ENCODE peak calls at places on chromosomes 12 and 14, in seven cellular contexts. V is uterus, C is Peyer's patch, N is right lobe of liver, J is tibial nerve, L is suprapubic skin, A is body of pancreas. R is an unnamed sample. For H3K4me1 and H3K9me3, the result is how much of the 10 kb centered on the place peaks cover.

GRCh38 chr12:101855364-101855884 is 22.0 kb upstream of the DRAM1 start:
- DNase-seq in N (no peak), J (no peak), A (no peak), V (no peak), C (no peak), L (no peak), R (no peak)

GRCh38 chr14:95189400-95190162 is 32.3 kb upstream of the DICER1 start:
- DNase-seq in A (no peak), L (no peak), J (no peak), V (no peak), C (no peak), N (no peak), R (no peak)

GRCh38 chr12:107395817-107396216 is 289.8 kb upstream of the PWP1 start:
- DNase-seq in L (no peak), J (no peak), A (no peak), V (no peak), N (no peak), C (no peak), R (no peak)

GRCh38 chr14:71322660-71323250 is 415.5 kb downstream of the PCNX1 start:
- DNase-seq in N (no peak), V (no peak), C (no peak), J (peak), L (no peak), A (no peak), R (no peak)

GRCh38 chr12:553216-554000 is 93.7 kb downstream of the B4GALNT3 start:
- DNase-seq in L (no peak), C (no peak), N (no peak), J (no peak), A (no peak), V (no peak), R (no peak)

GRCh38 chr12:54296393-54297121 is 4.3 kb downstream of the NFE2 start:
- DNase-seq in N (no peak), C (no peak), A (no peak), L (no peak), V (no peak), J (no peak), R (no peak)

GRCh38 chr12:12726543-12727093 is 9.4 kb downstream of the CDKN1B start:
- DNase-seq in J (peak), L (no peak), V (no peak), A (no peak), N (no peak), C (no peak), R (no peak)

GRCh38 chr14:77691259-77691658 is 16.6 kb downstream of the ALKBH1 start:
- DNase-seq in J (no peak), V (no peak), L (no peak), N (no peak), C (no peak), A (no peak), R (no peak)

GRCh38 chr12:46629331-46630229 is 196.2 kb downstream of the SLC38A4 start:
- DNase-seq in L (no peak), C (no peak), J (no peak), N (peak), V (no peak), A (no peak), R (no peak)

GRCh38 chr14:76726551-76726961 is 34.7 kb upstream of the VASH1 start:
- DNase-seq in J (no peak), V (no peak), N (no peak), L (no peak), A (no peak), C (no peak), R (no peak)

GRCh38 chr12:38653650-38654049 is 251.7 kb downstream of the CPNE8 start:
- DNase-seq in J (no peak), N (no peak), L (no peak), C (no peak), V (no peak), A (no peak), R (no peak)

GRCh38 chr12:53052419-53053222 is 2.8 kb downstream of the TNS2 start:
- DNase-seq in N (peak), V (peak), L (peak), A (peak), C (peak), J (peak), R (peak)

GRCh38 chr14:32300146-32300545 is 29.0 kb upstream of the AKAP6 start:
- DNase-seq in C (no peak), J (no peak), N (no peak), V (no peak), L (no peak), A (no peak), R (no peak)

GRCh38 chr14:105918496-105919262 is 392.3 kb downstream of the TMEM121 start:
- DNase-seq in A (no peak), N (peak), J (no peak), C (no peak), L (peak), V (no peak), R (no peak)

GRCh38 chr12:116968986-116969385 is 58.2 kb downstream of the FBXW8 start:
- DNase-seq in J (no peak), L (no peak), N (no peak), A (no peak), V (no peak), C (no peak), R (no peak)

GRCh38 chr12:30863839-30864238 is 62.7 kb upstream of the TSPAN11 start:
- DNase-seq in A (no peak), L (no peak), C (no peak), J (no peak), V (no peak), N (no peak), R (no peak)

GRCh38 chr14:23608454-23608853 is 27.7 kb upstream of the DHRS2 start:
- DNase-seq in J (no peak), L (no peak), C (no peak), A (peak), N (peak), V (no peak), R (no peak)

GRCh38 chr12:55829967-55830600 is 697 bp upstream of the DNAJC14 start:
- DNase-seq in J (no peak), A (peak), C (peak), V (peak), L (peak), N (peak), R (peak)

GRCh38 chr12:47066278-47067048 is 13.0 kb upstream of the PCED1B start:
- DNase-seq in A (no peak), L (no peak), V (no peak), N (no peak), J (no peak), C (no peak), R (no peak)

GRCh38 chr14:72457641-72458040 is 436.3 kb downstream of the DPF3 start:
- DNase-seq in C (no peak), V (no peak), N (no peak), A (no peak), J (no peak), L (no peak), R (no peak)

GRCh38 chr14:29486132-29486531 is 441.5 kb downstream of the PRKD1 start:
- DNase-seq in J (no peak), C (no peak), L (no peak), A (no peak), N (no peak), V (no peak), R (no peak)

GRCh38 chr12:12807970-12808702 is 5.0 kb upstream of the DDX47 start:
- DNase-seq in C (peak), V (peak), A (no peak), N (no peak), J (peak), L (no peak), R (no peak)

GRCh38 chr12:50017047-50017446 is 8.2 kb downstream of the RACGAP1 start:
- DNase-seq in C (peak), V (peak), L (peak), A (peak), J (peak), N (no peak), R (peak)

GRCh38 chr12:18951219-18951618 is 178.3 kb upstream of the PLEKHA5 start:
- DNase-seq in J (no peak), L (no peak), N (no peak), C (no peak), V (no peak), A (no peak), R (no peak)

GRCh38 chr12:28611115-28611435 is 420.8 kb downstream of the CCDC91 start:
- DNase-seq in C (no peak), A (no peak), L (no peak), J (no peak), V (peak), N (no peak), R (no peak)

GRCh38 chr12:45779936-45780335 is 50.4 kb downstream of the ARID2 start:
- DNase-seq in J (no peak), V (no peak), A (no peak), C (no peak), L (no peak), N (no peak), R (no peak)

GRCh38 chr12:71551529-71551928 is 111.9 kb downstream of the LGR5 start:
- DNase-seq in L (no peak), A (no peak), N (no peak), J (no peak), V (no peak), C (no peak), R (no peak)

GRCh38 chr12:50725011-50725899 is 38.6 kb upstream of the ATF1 start:
- DNase-seq in J (peak), C (no peak), V (no peak), N (no peak), L (no peak), A (no peak), R (no peak)

GRCh38 chr12:22653790-22654189 is 28.8 kb downstream of the ETNK1 start:
- DNase-seq in L (no peak), A (no peak), J (no peak), C (no peak), N (no peak), V (no peak), R (no peak)

GRCh38 chr12:93019911-93020224 is 90.8 kb upstream of the EEA1 start:
- DNase-seq in L (no peak), C (peak), N (no peak), A (peak), J (no peak), V (no peak), R (peak)

GRCh38 chr12:124750149-124750656 is 113.5 kb downstream of the SCARB1 start:
- DNase-seq in J (no peak), A (no peak), V (no peak), N (peak), L (no peak), C (no peak), R (no peak)

GRCh38 chr14:104972301-104973211 is 5.6 kb downstream of the AHNAK2 start:
- DNase-seq in L (peak), N (peak), J (peak), A (peak), C (peak), V (peak), R (peak)

GRCh38 chr12:47021298-47021697 is 58.1 kb upstream of the PCED1B start:
- DNase-seq in C (no peak), A (no peak), V (no peak), J (peak), L (no peak), N (no peak), R (no peak)

GRCh38 chr12:26465419-26466097 is 270.2 kb downstream of the SSPN start:
- DNase-seq in C (no peak), A (no peak), J (no peak), V (no peak), L (no peak), N (no peak), R (no peak)

GRCh38 chr12:91877022-91877421 is 268.6 kb downstream of the BTG1 start:
- DNase-seq in L (peak), N (peak), A (no peak), J (peak), V (peak), C (peak), R (no peak)

GRCh38 chr14:105093426-105094192 is 28.4 kb upstream of the GPR132 start:
- DNase-seq in A (peak), L (peak), V (peak), J (no peak), N (no peak), C (peak), R (peak)

GRCh38 chr12:41962171-41962572 is 182.5 kb downstream of the GXYLT1 start:
- DNase-seq in A (no peak), C (no peak), J (no peak), V (no peak), N (no peak), L (no peak), R (no peak)

GRCh38 chr12:58633479-58633878 is 286.8 kb downstream of the LRIG3 start:
- DNase-seq in C (no peak), L (no peak), A (no peak), N (no peak), J (no peak), V (no peak), R (no peak)

GRCh38 chr12:77064891-77065360 is 443 bp downstream of the E2F7 start:
- DNase-seq in L (peak), C (no peak), V (no peak), N (no peak), J (no peak), A (no peak), R (no peak)

DNA sequence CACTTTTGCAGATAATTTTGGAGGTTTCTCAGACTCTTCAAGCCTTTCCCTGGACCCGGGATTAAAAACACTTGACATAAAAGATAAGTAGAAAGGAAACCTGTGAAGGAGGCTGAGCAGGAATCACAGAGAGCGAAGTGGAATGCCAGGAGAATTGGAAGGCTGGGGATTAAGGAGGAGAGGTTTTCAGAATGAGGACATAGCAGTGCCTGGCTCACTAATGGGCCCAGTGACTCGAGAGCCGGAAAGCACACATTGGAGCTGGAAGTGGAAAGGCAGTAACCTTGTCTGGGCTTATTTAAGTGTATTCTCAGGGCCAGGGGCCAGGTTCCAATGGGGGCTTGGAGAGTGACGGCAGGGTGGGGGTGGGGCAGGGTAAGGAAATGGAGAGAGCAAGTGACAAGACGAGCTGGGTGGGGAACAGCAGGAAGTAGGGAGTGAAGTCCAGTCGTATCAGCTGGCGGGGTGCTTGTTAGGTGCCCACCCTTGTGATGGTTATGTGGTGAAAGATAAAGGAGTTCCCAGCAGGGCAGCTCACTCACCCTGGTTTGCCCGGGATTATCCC is 13.1 kb downstream of the EVL start:
- DNase-seq in J (no peak), A (no peak), N (no peak), C (no peak), V (no peak), L (no peak), R (no peak)
- H3K4me1 ChIP-seq in J (under half), A (under half), N (under half), C (under half), V (under half), L (under half), R (under half)

GRCh38 chr12:119440961-119441360 is 106.4 kb downstream of the CCDC60 start:
- DNase-seq in V (no peak), J (no peak), N (no peak), C (no peak), A (no peak), L (no peak), R (no peak)
- TF ChIP-seq POLR2A in V (no peak), J (no peak), N (no peak), C (no peak), A (no peak), L (no peak), R (no peak)

GRCh38 chr14:82239205-82239604 is 705.6 kb upstream of the SEL1L start:
- DNase-seq in A (no peak), N (no peak), C (no peak), L (no peak), J (no peak), V (no peak), R (peak)
- H3K9me3 ChIP-seq in A (under half), N (under half), C (under half), L (under half), J (under half), V (under half), R (under half)

GRCh38 chr12:95205685-95206084 is 11.6 kb downstream of the FGD6 start:
- DNase-seq in N (no peak), V (peak), L (no peak), J (peak), C (no peak), A (no peak), R (peak)
- H3K4me1 ChIP-seq in N (under half), V (under half), L (under half), J (half or more), C (under half), A (under half), R (under half)

GRCh38 chr12:113601656-113602263 is 130.1 kb upstream of the LHX5 start:
- DNase-seq in N (no peak), A (no peak), V (no peak), C (no peak), L (no peak), J (no peak), R (no peak)

GRCh38 chr12:113594967-113595366 is 123.3 kb upstream of the LHX5 start:
- DNase-seq in L (no peak), V (no peak), A (no peak), J (no peak), N (no peak), C (no peak), R (no peak)

GRCh38 chr12:113604666-113605065 is 133.0 kb upstream of the LHX5 start:
- DNase-seq in V (no peak), L (no peak), A (no peak), N (no peak), C (no peak), J (no peak), R (no peak)

DNA sequence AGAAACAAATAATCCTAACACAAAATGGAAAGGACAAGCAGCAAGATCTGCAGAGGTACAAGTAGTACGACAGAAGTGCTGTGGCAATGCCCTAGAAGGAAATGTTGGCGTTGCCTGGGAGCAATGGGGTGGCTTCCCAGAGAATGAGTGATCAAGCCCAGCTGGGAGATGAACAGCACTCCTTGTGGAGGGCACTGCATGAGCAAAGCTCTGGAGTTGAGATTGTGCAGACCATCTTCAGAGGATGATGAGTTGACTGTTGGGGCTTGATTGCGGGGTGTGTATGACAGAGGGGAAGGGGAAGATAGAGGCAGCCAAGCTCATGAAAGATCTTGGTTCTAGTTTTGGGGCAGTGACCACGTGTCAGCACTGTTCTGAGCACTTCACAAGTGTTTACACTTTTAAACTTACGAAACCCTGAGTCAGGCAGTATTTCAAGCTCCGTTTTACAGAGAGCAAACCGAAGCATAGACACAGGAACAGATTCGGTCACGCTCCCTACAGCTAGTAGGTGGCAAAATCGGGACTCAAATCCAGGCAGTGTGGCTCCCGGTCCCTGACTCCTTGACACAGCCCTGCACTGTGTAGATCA is 127.2 kb upstream of the LHX5 start:
- DNase-seq in J (no peak), L (no peak), A (no peak), N (no peak), V (no peak), C (no peak), R (no peak)
- TF ChIP-seq POLR2A in J (no peak), L (no peak), A (no peak), N (no peak), V (no peak), C (no peak), R (no peak)

GRCh38 chr14:26414103-26414502 is 183.7 kb downstream of the NOVA1 start:
- DNase-seq in L (no peak), C (no peak), J (no peak), N (no peak), V (no peak), A (no peak), R (no peak)
- H3K9me3 ChIP-seq in L (under half), C (under half), J (under half), N (under half), V (under half), A (under half), R (under half)

DNA sequence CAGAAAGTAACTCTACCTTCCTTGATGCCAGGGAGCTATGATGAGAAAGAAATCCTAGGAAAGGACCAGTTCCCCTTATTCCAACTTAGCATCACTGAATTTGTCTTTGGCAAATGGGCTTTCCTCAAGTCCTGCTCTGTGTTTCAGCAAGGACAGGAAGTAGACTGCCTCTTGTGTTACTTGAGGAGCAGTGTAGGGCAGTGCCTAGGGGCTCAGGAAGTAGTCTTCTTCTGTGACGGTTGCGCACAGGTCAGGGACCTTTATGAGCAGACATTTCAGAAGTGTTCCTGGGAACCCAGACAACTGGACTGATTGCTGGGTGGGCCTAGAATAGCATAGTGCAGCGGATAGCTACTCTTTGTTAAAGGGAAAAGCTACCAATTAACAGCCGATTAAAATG is 2.7 kb downstream of the LGALS3 start:
- DNase-seq in N (no peak), J (no peak), A (no peak), C (peak), L (no peak), V (no peak), R (no peak)
- H3K4me1 ChIP-seq in N (under half), J (half or more), A (under half), C (under half), L (half or more), V (under half), R (under half)

DNA sequence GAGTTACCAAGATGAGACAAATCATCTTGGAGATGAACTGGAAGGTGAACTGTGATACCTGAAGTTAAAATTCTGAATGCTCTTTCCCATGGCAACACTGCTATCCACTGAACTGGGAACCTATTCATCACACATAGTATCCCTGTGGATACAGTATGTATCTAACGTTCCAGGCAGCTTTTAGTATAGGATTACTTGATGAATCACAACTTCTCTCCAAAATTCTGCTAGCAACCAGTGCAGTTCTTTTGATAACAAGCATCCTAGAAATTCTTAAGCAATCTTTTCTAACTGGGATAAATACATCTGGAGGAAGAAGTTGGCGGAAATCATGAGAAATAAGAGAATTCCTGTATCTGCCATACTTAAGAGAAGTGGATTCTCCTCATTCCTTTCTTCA is 66.4 kb downstream of the PAWR start:
- DNase-seq in L (no peak), N (no peak), V (no peak), A (no peak), J (no peak), C (no peak), R (no peak)
- TF ChIP-seq POLR2A in L (no peak), N (no peak), V (no peak), A (no peak), J (no peak), C (no peak), R (no peak)

GRCh38 chr14:28297559-28297958 is 469.0 kb upstream of the FOXG1 start:
- DNase-seq in L (no peak), A (no peak), V (no peak), J (no peak), C (no peak), N (no peak), R (no peak)

GRCh38 chr14:28299227-28299626 is 467.4 kb upstream of the FOXG1 start:
- DNase-seq in V (no peak), N (no peak), J (no peak), C (no peak), A (no peak), L (peak), R (no peak)

GRCh38 chr14:28301179-28301578 is 465.4 kb upstream of the FOXG1 start:
- DNase-seq in L (no peak), C (no peak), J (no peak), A (no peak), N (no peak), V (no peak), R (no peak)

GRCh38 chr14:28298156-28298555 is 468.4 kb upstream of the FOXG1 start:
- DNase-seq in N (no peak), J (no peak), A (no peak), C (no peak), V (no peak), L (no peak), R (no peak)

GRCh38 chr14:28300356-28300755 is 466.2 kb upstream of the FOXG1 start:
- DNase-seq in N (no peak), C (no peak), V (no peak), A (no peak), J (no peak), L (no peak), R (no peak)
- H3K9me3 ChIP-seq in N (under half), C (under half), V (under half), A (under half), J (under half), L (under half), R (under half)

GRCh38 chr12:108854453-108855283 is 2.7 kb downstream of the SSH1 start:
- DNase-seq in V (peak), L (no peak), A (no peak), J (peak), C (no peak), N (no peak), R (no peak)
- H3K4me1 ChIP-seq in V (under half), L (half or more), A (under half), J (half or more), C (under half), N (under half), R (under half)

R was measured in ovary.